ENCODE peak calls at places on chromosomes 7 and 10, in seven cellular contexts. Q is HepG2, H is K562, E is GM12892, O is H1, V is SK-N-SH, C is GM12878. L is an unnamed sample.

GRCh38 chr7:98755138-98755898 is 114.5 kb downstream of the TMEM130 start:
- DNase-seq in Q (no peak), E (no peak), V (peak), H (no peak), O (no peak), C (no peak), L (no peak)

GRCh38 chr10:132118366-132118765 is 52.6 kb downstream of the JAKMIP3 start:
- DNase-seq in O (no peak), V (no peak), Q (no peak), H (no peak), E (no peak), C (no peak), L (no peak)

GRCh38 chr7:140595468-140596147 is 45.0 kb downstream of the DENND2A start:
- DNase-seq in E (no peak), H (no peak), O (no peak), V (no peak), C (no peak), Q (peak), L (no peak)

GRCh38 chr7:54995631-54996340 is 23.0 kb upstream of the EGFR start:
- DNase-seq in E (no peak), C (peak), Q (peak), H (no peak), V (no peak), O (no peak), L (no peak)

GRCh38 chr7:12683678-12684077 is 3.8 kb upstream of the ARL4A start:
- DNase-seq in V (peak), E (no peak), C (no peak), H (no peak), Q (no peak), O (no peak), L (no peak)

GRCh38 chr10:124193309-124193696 is 99.9 kb upstream of the CHST15 start:
- DNase-seq in Q (no peak), V (no peak), E (no peak), H (no peak), O (no peak), C (no peak), L (no peak)

GRCh38 chr7:78496226-78496625 is 697.7 kb downstream of the PHTF2 start:
- DNase-seq in H (no peak), Q (no peak), E (no peak), O (no peak), V (no peak), C (no peak), L (no peak)

GRCh38 chr10:31554556-31554955 is 235.5 kb downstream of the ZEB1 start:
- DNase-seq in Q (no peak), C (peak), O (no peak), H (no peak), E (no peak), V (no peak), L (no peak)

GRCh38 chr7:132394283-132395003 is 181.8 kb downstream of the PLXNA4 start:
- DNase-seq in V (peak), H (no peak), E (no peak), Q (no peak), O (no peak), C (no peak), L (no peak)

GRCh38 chr10:11610855-11611247 is 599 bp downstream of the USP6NL start:
- DNase-seq in E (no peak), H (no peak), C (no peak), V (no peak), Q (no peak), O (no peak), L (no peak)

GRCh38 chr7:107937514-107937913 is 46.5 kb downstream of the DLD start:
- DNase-seq in O (no peak), V (no peak), Q (no peak), H (no peak), C (no peak), E (no peak), L (no peak)

GRCh38 chr7:22900784-22901183 is 78.1 kb upstream of the TOMM7 start:
- DNase-seq in V (no peak), E (no peak), O (no peak), Q (no peak), C (no peak), H (no peak), L (no peak)

GRCh38 chr7:464712-465461 is 54.8 kb downstream of the PDGFA start:
- DNase-seq in H (no peak), O (no peak), E (no peak), V (peak), Q (peak), C (no peak), L (no peak)

GRCh38 chr7:141402277-141402996 is 148.8 kb upstream of the AGK start:
- DNase-seq in H (no peak), C (no peak), E (no peak), Q (no peak), V (no peak), O (no peak), L (no peak)

GRCh38 chr10:131126321-131127121 is 185.0 kb downstream of the TCERG1L start:
- DNase-seq in Q (no peak), V (no peak), E (no peak), O (no peak), C (no peak), H (no peak), L (no peak)

GRCh38 chr10:123726826-123727225 is 60.7 kb downstream of the GPR26 start:
- DNase-seq in C (no peak), O (no peak), E (no peak), Q (no peak), H (no peak), V (no peak), L (no peak)

GRCh38 chr7:102146989-102147388 is 139.7 kb upstream of the SH2B2 start:
- DNase-seq in Q (no peak), C (no peak), V (no peak), E (no peak), H (no peak), O (no peak), L (no peak)

GRCh38 chr7:90592036-90592435 is 4.1 kb upstream of the CDK14 start:
- DNase-seq in H (no peak), C (no peak), E (no peak), V (no peak), O (no peak), Q (no peak), L (no peak)

GRCh38 chr7:4758111-4758510 is 17.3 kb upstream of the AP5Z1 start:
- DNase-seq in Q (no peak), O (no peak), H (no peak), V (no peak), E (no peak), C (no peak), L (no peak)

GRCh38 chr10:69464401-69464800 is 13.1 kb downstream of the TSPAN15 start:
- DNase-seq in C (no peak), Q (no peak), E (no peak), H (no peak), O (no peak), V (no peak), L (no peak)

GRCh38 chr7:136228185-136228584 is 251.0 kb upstream of the MTPN start:
- DNase-seq in V (no peak), C (no peak), E (no peak), H (no peak), Q (no peak), O (no peak), L (no peak)

GRCh38 chr10:70715853-70716795 is 43.8 kb downstream of the ADAMTS14 start:
- DNase-seq in O (no peak), E (no peak), H (peak), C (peak), Q (peak), V (no peak), L (no peak)

GRCh38 chr10:92688927-92689662 is 660 bp upstream of the HHEX start:
- DNase-seq in C (no peak), Q (peak), O (no peak), E (no peak), H (peak), V (peak), L (no peak)

GRCh38 chr10:121325490-121326231 is 272.6 kb downstream of the FGFR2 start:
- DNase-seq in C (no peak), H (no peak), Q (peak), O (no peak), E (no peak), V (no peak), L (no peak)

GRCh38 chr10:84574101-84574500 is 245.7 kb downstream of the CCSER2 start:
- DNase-seq in O (no peak), H (no peak), Q (no peak), C (no peak), V (no peak), E (no peak), L (no peak)

GRCh38 chr10:96857613-96858012 is 25.5 kb downstream of the LCOR start:
- DNase-seq in O (no peak), C (no peak), E (no peak), H (no peak), V (no peak), Q (no peak), L (no peak)

GRCh38 chr7:30390872-30391646 is 87.5 kb downstream of the NOD1 start:
- DNase-seq in H (no peak), E (no peak), O (no peak), V (no peak), C (no peak), Q (no peak), L (no peak)

GRCh38 chr7:30395676-30396075 is 82.9 kb downstream of the NOD1 start:
- DNase-seq in H (no peak), Q (no peak), O (no peak), E (no peak), V (no peak), C (no peak), L (no peak)

GRCh38 chr7:30391806-30392205 is 86.8 kb downstream of the NOD1 start:
- DNase-seq in C (no peak), H (no peak), V (no peak), Q (no peak), E (no peak), O (no peak), L (no peak)

GRCh38 chr7:30396379-30396778 is 82.2 kb downstream of the NOD1 start:
- DNase-seq in Q (no peak), E (no peak), H (no peak), C (no peak), V (peak), O (no peak), L (no peak)
- TF ChIP-seq TAF1 in Q (no peak), E (no peak), H (no peak), C (no peak), V (no peak), O (no peak), L (no peak)

DNA sequence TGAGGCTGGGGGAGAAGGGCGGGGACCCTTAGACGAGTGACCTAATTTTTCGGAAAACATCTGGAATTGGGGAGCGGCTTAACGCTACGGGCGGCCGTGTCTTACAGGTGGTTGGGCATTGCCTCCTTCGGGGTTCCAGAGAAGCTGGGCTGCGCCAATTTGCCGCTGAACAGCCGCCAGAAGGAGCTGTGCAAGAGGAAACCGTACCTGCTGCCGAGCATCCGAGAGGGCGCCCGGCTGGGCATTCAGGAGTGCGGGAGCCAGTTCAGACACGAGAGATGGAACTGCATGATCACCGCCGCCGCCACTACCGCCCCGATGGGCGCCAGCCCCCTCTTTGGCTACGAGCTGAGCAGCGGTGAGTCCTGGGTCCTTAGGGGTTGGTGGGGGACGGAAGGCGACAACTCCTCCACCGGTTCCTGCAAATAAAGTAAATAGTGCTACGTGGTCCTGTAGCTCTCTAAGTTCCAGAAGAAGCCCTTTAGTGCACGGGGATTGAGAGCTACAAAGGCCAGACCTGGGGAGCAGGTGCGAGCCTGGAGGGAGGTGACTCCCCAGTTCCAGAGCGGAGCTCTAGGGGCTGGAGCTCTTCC is 756 bp downstream of the WNT16 start:
- DNase-seq in V (peak), O (no peak), H (no peak), E (no peak), C (no peak), Q (no peak), L (peak)
- TF ChIP-seq TAF1 in V (no peak), O (peak), H (no peak), E (no peak), C (no peak), Q (no peak), L (no peak)

GRCh38 chr7:1733206-1733907 is 63.3 kb downstream of the ELFN1 start:
- DNase-seq in C (no peak), E (no peak), O (no peak), V (peak), Q (no peak), H (no peak), L (no peak)
- TF ChIP-seq TAF1 in C (no peak), E (no peak), O (no peak), V (no peak), Q (no peak), H (no peak), L (no peak)

DNA sequence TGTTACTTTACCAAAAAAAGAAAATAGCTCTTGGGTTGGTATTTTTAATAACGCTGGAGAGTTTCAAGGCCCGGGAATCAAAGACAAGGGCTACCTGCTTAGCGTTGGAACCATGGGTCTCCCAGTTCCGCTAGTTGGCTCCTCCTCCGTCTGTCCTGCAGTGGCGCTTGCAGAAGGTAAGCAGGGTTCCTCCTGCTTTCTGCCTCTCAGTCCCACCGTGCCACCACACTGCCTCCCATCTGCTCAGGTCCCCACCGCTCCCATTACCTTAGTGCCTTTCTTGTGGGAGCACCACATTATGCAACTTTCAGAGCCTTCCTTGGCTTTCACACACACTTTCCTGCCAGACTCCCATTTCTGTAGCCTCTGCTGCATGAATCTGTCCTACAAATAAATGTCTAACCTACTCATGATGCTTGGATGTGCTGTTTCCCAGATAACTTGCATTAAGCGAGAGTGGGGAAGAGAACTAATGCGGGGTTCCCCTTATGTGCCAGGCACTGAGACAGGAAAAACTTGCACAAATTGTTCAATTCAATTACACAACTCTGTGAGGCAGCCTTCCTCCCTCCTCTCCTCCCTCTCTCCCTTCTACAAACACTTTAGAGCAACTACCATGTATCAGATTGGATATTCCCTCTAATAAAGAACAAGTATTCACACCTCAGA is 124.5 kb downstream of the AOAH start:
- DNase-seq in Q (no peak), E (no peak), V (no peak), H (no peak), C (no peak), O (no peak), L (no peak)
- TF ChIP-seq TAF1 in Q (no peak), E (no peak), V (no peak), H (no peak), C (no peak), O (no peak), L (no peak)

GRCh38 chr7:27603813-27604212 is 58.9 kb downstream of the HIBADH start:
- DNase-seq in V (no peak), O (no peak), C (no peak), H (no peak), E (no peak), Q (peak), L (no peak)

GRCh38 chr7:27605283-27605682 is 57.4 kb downstream of the HIBADH start:
- DNase-seq in H (no peak), V (no peak), Q (no peak), O (no peak), C (no peak), E (no peak), L (no peak)

GRCh38 chr7:27606270-27607209 is 56.1 kb downstream of the HIBADH start:
- DNase-seq in H (no peak), E (no peak), C (no peak), Q (peak), O (no peak), V (no peak), L (no peak)

GRCh38 chr7:27607210-27607606 is 55.5 kb downstream of the HIBADH start:
- DNase-seq in V (no peak), E (no peak), Q (no peak), C (no peak), O (no peak), H (no peak), L (no peak)

GRCh38 chr7:27605689-27606269 is 56.9 kb downstream of the HIBADH start:
- DNase-seq in H (no peak), Q (peak), V (no peak), O (no peak), E (no peak), C (no peak), L (no peak)
- TF ChIP-seq TAF1 in H (no peak), Q (no peak), V (no peak), O (no peak), E (no peak), C (no peak), L (no peak)

GRCh38 chr10:47091421-47091820 is 180.2 kb downstream of the PTPN20 start:
- DNase-seq in C (no peak), O (no peak), E (no peak), V (no peak), H (no peak), Q (no peak), L (no peak)
- TF ChIP-seq TAF1 in C (no peak), O (no peak), E (no peak), V (no peak), H (no peak), Q (no peak), L (no peak)

GRCh38 chr10:86521620-86522384 is at the start of gene WAPL:
- DNase-seq in H (peak), C (peak), Q (peak), E (peak), O (peak), V (peak), L (peak)

GRCh38 chr10:86522385-86522855 is 828 bp upstream of the WAPL start:
- DNase-seq in C (no peak), O (no peak), E (no peak), V (no peak), H (no peak), Q (no peak), L (no peak)

GRCh38 chr10:86518781-86519180 is 2.8 kb downstream of the WAPL start:
- DNase-seq in Q (no peak), H (no peak), E (no peak), O (no peak), V (no peak), C (no peak), L (no peak)

GRCh38 chr10:86523348-86523747 is 1.8 kb upstream of the WAPL start:
- DNase-seq in V (peak), Q (peak), C (no peak), O (no peak), H (peak), E (no peak), L (no peak)

DNA sequence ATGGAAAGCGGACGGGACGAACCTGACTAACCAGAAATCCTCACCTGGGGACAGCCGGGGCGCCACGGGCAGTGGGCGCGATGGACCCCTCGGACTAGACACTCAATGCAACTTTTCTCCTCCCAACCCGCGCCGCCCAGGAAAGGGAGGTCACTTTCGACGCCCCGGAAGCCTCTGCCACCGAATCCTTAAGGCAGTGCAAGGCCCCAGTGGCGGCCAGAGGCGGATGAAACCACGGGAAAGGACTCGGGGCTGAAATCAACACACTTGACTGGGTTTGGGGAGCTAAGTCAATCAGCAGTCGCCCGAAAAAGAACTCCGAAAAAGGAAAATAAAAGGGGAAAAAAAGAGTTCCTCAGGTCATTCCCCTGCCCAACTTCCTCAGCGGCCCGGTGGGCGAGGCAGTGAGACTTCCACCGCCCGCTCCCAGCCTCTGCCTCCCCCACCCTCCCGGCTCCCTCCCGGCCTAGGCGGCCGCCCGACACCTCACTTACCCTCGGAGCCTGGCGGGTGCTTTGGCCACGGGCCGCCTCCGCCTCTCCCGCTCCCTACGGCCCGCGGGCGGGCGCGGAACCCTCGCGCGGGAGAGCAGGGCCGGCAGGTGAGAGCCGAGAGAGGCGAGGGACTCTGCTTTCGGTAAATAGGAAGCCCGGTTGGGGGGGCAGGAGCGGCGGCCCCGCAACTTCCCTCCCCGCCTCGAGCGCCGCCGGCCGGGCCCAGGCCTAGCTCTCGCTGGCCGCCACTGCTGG is 547 bp downstream of the WAPL start:
- DNase-seq in Q (peak), O (no peak), E (peak), C (no peak), V (peak), H (peak), L (peak)
- TF ChIP-seq TAF1 in Q (no peak), O (peak), E (peak), C (no peak), V (peak), H (peak), L (peak)

DNA sequence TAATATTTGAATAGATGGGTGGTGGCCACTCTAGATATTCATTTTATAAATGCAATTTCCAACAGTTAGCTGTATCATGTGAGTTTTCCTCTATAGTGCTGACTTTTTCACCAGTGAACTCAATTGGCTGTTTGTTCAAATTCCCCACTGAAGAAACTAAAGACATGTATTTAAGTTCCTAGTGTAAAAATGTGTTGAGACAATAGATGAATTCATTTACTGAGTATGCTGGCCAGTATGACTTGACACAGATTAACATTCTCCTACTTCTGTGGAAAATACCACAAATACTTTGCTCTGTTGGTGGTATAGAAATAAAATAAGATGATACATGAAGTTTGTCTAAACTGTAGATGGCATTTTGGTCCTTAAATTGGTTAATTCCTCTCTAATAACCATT is 227.6 kb upstream of the TEX47 start:
- DNase-seq in H (no peak), C (no peak), V (no peak), O (no peak), Q (no peak), E (no peak), L (no peak)
- TF ChIP-seq TAF1 in H (no peak), C (no peak), V (no peak), O (no peak), Q (no peak), E (no peak), L (no peak)